ENCODE peak calls at places on chromosomes 12 and 14, in five cellular contexts. C, B, A, U and H are unnamed samples.

GRCh38 chr14:52974406-52974805 is 23.6 kb upstream of the FERMT2 start:
- DNase-seq in C (no peak), B (no peak), A (no peak), U (peak; percentile 40), H (no peak)

GRCh38 chr12:11885261-11886038 is 185.3 kb upstream of the BCL2L14 start:
- DNase-seq in C (no peak), B (no peak), A (no peak), U (peak; percentile 73), H (no peak)

GRCh38 chr14:93527076-93527692 is 96.4 kb downstream of the UNC79 start:
- DNase-seq in C (no peak), B (no peak), A (no peak), U (no peak), H (no peak)

GRCh38 chr12:84313326-84313675 is 599.3 kb downstream of the SLC6A15 start:
- DNase-seq in C (no peak), B (no peak), A (no peak), U (no peak), H (no peak)

GRCh38 chr14:52395728-52396127 is 81.6 kb downstream of the PTGER2 start:
- DNase-seq in C (no peak), B (no peak), A (no peak), U (no peak), H (no peak)

GRCh38 chr12:113271853-113272561 is 50.7 kb downstream of the TPCN1 start:
- DNase-seq in C (no peak), B (no peak), A (no peak), U (peak; percentile 80), H (no peak)

GRCh38 chr12:74454109-74454508 is 83.5 kb upstream of the ATXN7L3B start:
- DNase-seq in C (no peak), B (no peak), A (no peak), U (no peak), H (no peak)

GRCh38 chr14:103123634-103124500 is 606 bp downstream of the TNFAIP2 start:
- DNase-seq in C (no peak), B (no peak), A (no peak), U (peak; percentile 75), H (no peak)

GRCh38 chr14:37658174-37658573 is 62.7 kb downstream of the TTC6 start:
- DNase-seq in C (no peak), B (no peak), A (no peak), U (no peak), H (no peak)

GRCh38 chr12:9002335-9002734 is 13.0 kb downstream of the KLRG1 start:
- DNase-seq in C (no peak), B (no peak), A (no peak), U (no peak), H (no peak)

GRCh38 chr14:100842799-100843198 is 16.9 kb downstream of the MEG3 start:
- DNase-seq in C (peak; percentile 87), B (no peak), A (no peak), U (peak; percentile 70), H (no peak)

GRCh38 chr14:38210587-38211257 is 3.0 kb downstream of the SSTR1 start:
- DNase-seq in C (no peak), B (peak; percentile 2), A (no peak), U (peak; percentile 81), H (no peak)

GRCh38 chr12:11959117-11959823 is 111.5 kb upstream of the BCL2L14 start:
- DNase-seq in C (no peak), B (no peak), A (no peak), U (peak; percentile 56), H (no peak)

GRCh38 chr14:100529561-100530031 is 57.6 kb downstream of the BEGAIN start:
- DNase-seq in C (no peak), B (no peak), A (no peak), U (no peak), H (no peak)

GRCh38 chr14:64504897-64505771 is 564 bp downstream of the ZBTB1 start:
- DNase-seq in C (peak; percentile 45), B (peak; percentile 84), A (peak; percentile 67), U (peak; percentile 92), H (peak; percentile 93)

GRCh38 chr12:50220357-50221061 is 53.3 kb upstream of the CERS5 start:
- DNase-seq in C (no peak), B (no peak), A (peak; percentile 22), U (peak; percentile 88), H (peak; percentile 45)

GRCh38 chr12:19440916-19441315 is 1.6 kb downstream of the AEBP2 start:
- DNase-seq in C (no peak), B (no peak), A (no peak), U (no peak), H (no peak)

GRCh38 chr12:55743131-55743921 is 404 bp downstream of the GDF11 start:
- DNase-seq in C (no peak), B (peak; percentile 69), A (no peak), U (peak; percentile 77), H (peak; percentile 84)

GRCh38 chr12:104094284-104094683 is 30.0 kb downstream of the HCFC2 start:
- DNase-seq in C (no peak), B (no peak), A (no peak), U (peak; percentile 36), H (no peak)

GRCh38 chr12:52264435-52264825 is 10.0 kb upstream of the KRT86 start:
- DNase-seq in C (no peak), B (no peak), A (no peak), U (no peak), H (no peak)

GRCh38 chr14:90384543-90384911 is 12.3 kb upstream of the CALM1 start:
- DNase-seq in C (no peak), B (no peak), A (no peak), U (no peak), H (no peak)

GRCh38 chr12:50589650-50590435 is 85.1 kb downstream of the DIP2B start:
- DNase-seq in C (no peak), B (no peak), A (no peak), U (peak; percentile 98), H (no peak)

GRCh38 chr12:109512608-109513007 is 35.2 kb downstream of the UBE3B start:
- DNase-seq in C (peak; percentile 19), B (no peak), A (no peak), U (no peak), H (no peak)

GRCh38 chr14:68659021-68659931 is 133.6 kb downstream of the ZFP36L1 start:
- DNase-seq in C (no peak), B (no peak), A (no peak), U (no peak), H (no peak)

GRCh38 chr14:99260652-99261551 is 11.1 kb downstream of the BCL11B start:
- DNase-seq in C (no peak), B (no peak), A (no peak), U (no peak), H (peak; percentile 4)